ENCODE peak calls at places on chromosomes 16 and 17, in four cellular contexts. D is GM20000; Q is CD8-positive, alpha-beta T cell; H is suprapubic skin. I is an unnamed sample.

GRCh38 chr16:82756283-82756599 is 129.5 kb downstream of the CDH13 start:
- DNase-seq in H (no peak), Q (no peak), D (no peak), I (no peak)

GRCh38 chr16:71712501-71712900 is 12.0 kb downstream of the PHLPP2 start:
- DNase-seq in D (no peak), H (no peak), Q (no peak), I (no peak)

GRCh38 chr17:73358668-73359067 is 46.9 kb upstream of the CDC42EP4 start:
- DNase-seq in H (peak), Q (no peak), D (no peak), I (no peak)

GRCh38 chr16:23482778-23483177 is 27.5 kb downstream of the GGA2 start:
- DNase-seq in D (no peak), H (no peak), Q (no peak), I (no peak)

GRCh38 chr17:36742267-36743000 is 141.1 kb downstream of the MRM1 start:
- DNase-seq in Q (no peak), H (no peak), D (no peak), I (no peak)

GRCh38 chr17:27654654-27655524 is 23.9 kb downstream of the LGALS9 start:
- DNase-seq in H (no peak), D (peak), Q (peak), I (peak)

GRCh38 chr16:14539631-14540030 is 90.4 kb downstream of the PARN start:
- DNase-seq in H (no peak), Q (no peak), D (no peak), I (no peak)

GRCh38 chr16:85561248-85562101 is 51.6 kb upstream of the GSE1 start:
- DNase-seq in H (no peak), D (no peak), Q (no peak), I (no peak)

GRCh38 chr16:75011634-75012307 is 12.9 kb downstream of the ZNRF1 start:
- DNase-seq in D (peak), H (no peak), Q (no peak), I (no peak)

GRCh38 chr16:84976644-84977400 is 34.5 kb downstream of the ZDHHC7 start:
- DNase-seq in H (no peak), Q (no peak), D (no peak), I (no peak)

GRCh38 chr16:28163699-28164584 is 47.8 kb downstream of the XPO6 start:
- DNase-seq in H (no peak), Q (no peak), D (no peak), I (no peak)

GRCh38 chr17:78019976-78020716 is 61.6 kb downstream of the TNRC6C start:
- DNase-seq in Q (no peak), D (peak), H (no peak), I (no peak)

GRCh38 chr16:49515861-49516260 is 142.3 kb downstream of the C16orf78 start:
- DNase-seq in H (no peak), Q (no peak), D (no peak), I (no peak)

GRCh38 chr17:69592692-69593350 is 178.3 kb downstream of the MAP2K6 start:
- DNase-seq in D (no peak), H (no peak), Q (no peak), I (no peak)

GRCh38 chr16:48432136-48432535 is 46.9 kb upstream of the SIAH1 start:
- DNase-seq in D (peak), Q (no peak), H (no peak), I (no peak)

GRCh38 chr16:83856846-83857245 is 42.1 kb upstream of the MLYCD start:
- DNase-seq in D (no peak), H (no peak), Q (no peak), I (no peak)

GRCh38 chr17:82598256-82599011 is 49.8 kb downstream of the WDR45B start:
- DNase-seq in H (no peak), Q (no peak), D (no peak), I (no peak)

GRCh38 chr17:49575524-49576120 is at the start of gene NXPH3:
- DNase-seq in H (no peak), Q (peak), D (peak), I (peak)

GRCh38 chr17:15264542-15264941 is 584 bp downstream of the PMP22 start:
- DNase-seq in H (no peak), D (no peak), Q (no peak), I (no peak)

GRCh38 chr17:20966869-20967268 is 75.9 kb downstream of the USP22 start:
- DNase-seq in D (no peak), H (no peak), Q (no peak), I (no peak)

GRCh38 chr16:75273054-75273925 is 21.9 kb upstream of the BCAR1 start:
- DNase-seq in D (no peak), Q (no peak), H (no peak), I (no peak)

GRCh38 chr16:81599034-81599744 is 154.6 kb downstream of the CMIP start:
- DNase-seq in H (no peak), D (no peak), Q (no peak), I (no peak)

GRCh38 chr17:511833-512251 is 159.2 kb upstream of the RPH3AL start:
- DNase-seq in H (no peak), D (no peak), Q (no peak), I (no peak)

GRCh38 chr17:27319536-27320221 is 25.8 kb downstream of the WSB1 start:
- DNase-seq in D (no peak), H (no peak), Q (no peak), I (no peak)

GRCh38 chr16:86061771-86062170 is 162.8 kb downstream of the IRF8 start:
- DNase-seq in Q (no peak), D (no peak), H (no peak), I (no peak)

GRCh38 chr17:7077911-7078546 is 2.0 kb downstream of the CLEC10A start:
- DNase-seq in Q (no peak), D (no peak), H (no peak), I (no peak)

GRCh38 chr17:151886-152859 is 14.8 kb downstream of the SCGB1C2 start:
- DNase-seq in Q (no peak), H (peak), D (no peak), I (no peak)

GRCh38 chr16:10878328-10878643 is 1.3 kb downstream of the CIITA start:
- DNase-seq in H (no peak), Q (no peak), D (no peak), I (no peak)

GRCh38 chr16:5634781-5635180 is 537.2 kb upstream of the EEF2KMT start:
- DNase-seq in D (no peak), H (no peak), Q (no peak), I (no peak)

GRCh38 chr16:5639531-5639930 is 541.9 kb upstream of the EEF2KMT start:
- DNase-seq in H (no peak), D (no peak), Q (no peak), I (no peak)

GRCh38 chr16:5633845-5634440 is 536.3 kb upstream of the EEF2KMT start:
- DNase-seq in H (no peak), D (peak), Q (no peak), I (no peak)
- TF ChIP-seq CTCF in H (peak), D (peak), Q (no peak), I (peak)

GRCh38 chr16:68273896-68274295 is 9.6 kb downstream of the SLC7A6 start:
- DNase-seq in D (no peak), Q (no peak), H (no peak), I (no peak)
- TF ChIP-seq CTCF in D (no peak), Q (no peak), H (no peak), I (no peak)

GRCh38 chr17:2050871-2051387 is 4.0 kb upstream of the HIC1 start:
- DNase-seq in H (no peak), D (no peak), Q (no peak), I (no peak)
- TF ChIP-seq CTCF in H (no peak), D (no peak), Q (no peak), I (peak)

GRCh38 chr17:70622382-70623260 is 453.3 kb downstream of the KCNJ2 start:
- DNase-seq in Q (no peak), D (peak), H (no peak), I (peak)
- TF ChIP-seq CTCF in Q (no peak), D (no peak), H (no peak), I (peak)

DNA sequence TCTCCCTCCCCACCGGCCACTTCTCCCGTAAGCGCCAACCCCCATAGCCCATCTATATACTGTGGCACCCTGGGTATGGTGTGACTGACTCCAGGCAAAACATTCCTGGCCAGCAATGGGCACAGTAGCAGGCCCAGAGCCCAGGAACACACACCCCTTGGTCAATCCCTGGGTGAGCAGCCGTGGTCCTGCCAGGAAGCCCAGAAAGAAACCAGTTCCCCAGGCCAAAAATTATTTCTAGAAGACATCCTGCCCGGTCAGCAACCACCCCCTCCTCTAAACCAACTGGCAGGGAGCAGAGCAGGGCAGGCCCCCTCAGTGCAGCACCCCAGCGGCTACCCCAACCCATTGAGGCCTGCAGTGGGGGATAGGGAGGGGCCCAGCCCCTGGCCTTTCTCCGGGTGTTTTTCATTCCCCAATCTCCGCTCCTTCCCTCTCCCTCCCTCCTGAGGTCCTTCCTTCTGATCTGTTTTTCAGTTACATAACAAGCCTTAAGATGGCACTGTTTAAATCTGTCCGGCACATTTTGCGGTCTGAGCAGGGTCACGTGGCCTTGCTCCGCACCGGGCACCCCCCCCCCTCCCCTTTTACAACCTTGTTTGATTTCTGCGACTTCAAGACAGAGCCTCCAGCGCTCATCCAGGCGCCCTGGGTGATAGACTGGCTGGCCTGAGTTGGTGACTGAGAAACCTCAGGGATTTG is 2.0 kb downstream of the NPTX1 start:
- DNase-seq in H (no peak), Q (no peak), D (no peak), I (no peak)
- TF ChIP-seq CTCF in H (no peak), Q (no peak), D (no peak), I (peak)